ENCODE peak calls at places on chromosomes 6 and 20, in ten cellular contexts. H is psoas muscle, C is astrocyte of the spinal cord, D is MM.1S, F is adrenal gland, G is cardiac fibroblast, S is right lobe of liver, M is foreskin fibroblast, B is OCI-LY7, Y is GM23248. J is an unnamed sample.

GRCh38 chr6:45595010-45595851 is 217.5 kb upstream of the SUPT3H start:
- DNase-seq in H (no peak), C (no peak), D (no peak), F (no peak), G (no peak), S (no peak), M (no peak), B (no peak), Y (no peak), J (no peak)

GRCh38 chr20:25248501-25249172 is 752 bp downstream of the PYGB start:
- DNase-seq in H (no peak), C (peak), D (peak), F (peak), G (peak), S (no peak), M (no peak), B (peak), Y (peak), J (peak)

GRCh38 chr6:100230976-100231316 is 233.8 kb downstream of the SIM1 start:
- DNase-seq in H (no peak), C (peak), D (no peak), F (no peak), G (peak), S (no peak), M (peak), B (no peak), Y (peak), J (no peak)

GRCh38 chr6:134249412-134249758 is 68.5 kb downstream of the SGK1 start:
- DNase-seq in H (no peak), C (no peak), D (no peak), F (no peak), G (peak), S (no peak), M (no peak), B (no peak), Y (no peak), J (no peak)

GRCh38 chr6:90466191-90466940 is 120.5 kb downstream of the MAP3K7 start:
- DNase-seq in H (no peak), C (peak), D (no peak), F (no peak), G (no peak), S (no peak), M (no peak), B (no peak), Y (peak), J (no peak)

GRCh38 chr6:19465240-19465639 is 371.9 kb upstream of the ID4 start:
- DNase-seq in H (no peak), C (no peak), D (no peak), F (no peak), G (no peak), S (no peak), M (no peak), B (no peak), Y (no peak), J (no peak)

GRCh38 chr6:106513813-106514212 is 115.5 kb downstream of the RTN4IP1 start:
- DNase-seq in H (no peak), C (peak), D (no peak), F (no peak), G (no peak), S (no peak), M (peak), B (peak), Y (peak), J (no peak)

GRCh38 chr6:24238700-24239099 is 112.7 kb downstream of the NRSN1 start:
- DNase-seq in H (no peak), C (no peak), D (no peak), F (no peak), G (no peak), S (no peak), M (no peak), B (no peak), Y (no peak), J (no peak)

GRCh38 chr6:27894839-27895762 is 17.1 kb downstream of the OR2B2 start:
- DNase-seq in H (no peak), C (peak), D (peak), F (peak), G (peak), S (no peak), M (peak), B (peak), Y (peak), J (no peak)

GRCh38 chr6:28980137-28980796 is 24.8 kb downstream of the ZNF311 start:
- DNase-seq in H (no peak), C (no peak), D (no peak), F (no peak), G (no peak), S (no peak), M (no peak), B (no peak), Y (no peak), J (no peak)

GRCh38 chr6:36224918-36225461 is 28.4 kb downstream of the BRPF3 start:
- DNase-seq in H (no peak), C (no peak), D (no peak), F (peak), G (peak), S (no peak), M (no peak), B (no peak), Y (no peak), J (no peak)

GRCh38 chr6:99333068-99333467 is 16.4 kb downstream of the FAXC start:
- DNase-seq in H (no peak), C (no peak), D (peak), F (no peak), G (no peak), S (no peak), M (no peak), B (peak), Y (no peak), J (no peak)

GRCh38 chr6:133814797-133815196 is 74.1 kb upstream of the TCF21 start:
- DNase-seq in H (no peak), C (peak), D (no peak), F (no peak), G (peak), S (no peak), M (peak), B (no peak), Y (peak), J (no peak)

GRCh38 chr6:137341721-137342195 is 122.6 kb upstream of the IFNGR1 start:
- DNase-seq in H (peak), C (no peak), D (peak), F (peak), G (peak), S (peak), M (peak), B (peak), Y (peak), J (no peak)

GRCh38 chr6:74289881-74290280 is 593.9 kb downstream of the CD109 start:
- DNase-seq in H (no peak), C (peak), D (no peak), F (no peak), G (no peak), S (no peak), M (peak), B (no peak), Y (peak), J (no peak)

GRCh38 chr6:41568585-41569384 is 22.6 kb downstream of the FOXP4 start:
- DNase-seq in H (no peak), C (peak), D (no peak), F (no peak), G (peak), S (peak), M (no peak), B (no peak), Y (no peak), J (peak)

GRCh38 chr20:5650191-5650691 is 100.0 kb upstream of the SHLD1 start:
- DNase-seq in H (no peak), C (no peak), D (no peak), F (no peak), G (no peak), S (no peak), M (no peak), B (peak), Y (peak), J (no peak)

GRCh38 chr6:151186276-151186675 is 53.5 kb upstream of the AKAP12 start:
- DNase-seq in H (no peak), C (no peak), D (no peak), F (no peak), G (no peak), S (no peak), M (no peak), B (no peak), Y (no peak), J (no peak)

GRCh38 chr6:155801046-155801445 is 345.4 kb upstream of the NOX3 start:
- DNase-seq in H (no peak), C (no peak), D (no peak), F (no peak), G (no peak), S (no peak), M (no peak), B (no peak), Y (no peak), J (no peak)

GRCh38 chr20:58647814-58648501 is 3.1 kb upstream of the STX16 start:
- DNase-seq in H (no peak), C (peak), D (no peak), F (peak), G (peak), S (no peak), M (no peak), B (no peak), Y (peak), J (peak)

GRCh38 chr20:48605364-48606116 is 222.3 kb downstream of the PREX1 start:
- DNase-seq in H (peak), C (no peak), D (no peak), F (no peak), G (no peak), S (peak), M (no peak), B (no peak), Y (no peak), J (peak)

GRCh38 chr6:134588267-134588666 is 270.4 kb upstream of the SGK1 start:
- DNase-seq in H (no peak), C (no peak), D (no peak), F (no peak), G (no peak), S (no peak), M (no peak), B (no peak), Y (no peak), J (no peak)

GRCh38 chr6:259901-260508 is 32.3 kb upstream of the DUSP22 start:
- DNase-seq in H (no peak), C (no peak), D (peak), F (no peak), G (no peak), S (no peak), M (no peak), B (no peak), Y (no peak), J (no peak)
- H3K4me3 ChIP-seq in H (no peak), C (no peak), D (peak), F (no peak), G (no peak), S (no peak), M (no peak), B (peak), Y (no peak), J (no peak)

GRCh38 chr6:1388927-1389790 is at the start of gene FOXF2:
- DNase-seq in H (peak), C (no peak), D (no peak), F (no peak), G (no peak), S (no peak), M (peak), B (no peak), Y (peak), J (no peak)

GRCh38 chr6:1389791-1390070 is 355 bp downstream of the FOXF2 start:
- DNase-seq in H (no peak), C (no peak), D (no peak), F (no peak), G (no peak), S (no peak), M (no peak), B (no peak), Y (no peak), J (no peak)

GRCh38 chr6:1390071-1390804 is 862 bp downstream of the FOXF2 start:
- DNase-seq in H (no peak), C (no peak), D (no peak), F (no peak), G (peak), S (no peak), M (no peak), B (no peak), Y (peak), J (peak)

GRCh38 chr6:1391692-1392309 is 2.4 kb downstream of the FOXF2 start:
- DNase-seq in H (no peak), C (no peak), D (no peak), F (no peak), G (no peak), S (no peak), M (no peak), B (no peak), Y (peak), J (no peak)

DNA sequence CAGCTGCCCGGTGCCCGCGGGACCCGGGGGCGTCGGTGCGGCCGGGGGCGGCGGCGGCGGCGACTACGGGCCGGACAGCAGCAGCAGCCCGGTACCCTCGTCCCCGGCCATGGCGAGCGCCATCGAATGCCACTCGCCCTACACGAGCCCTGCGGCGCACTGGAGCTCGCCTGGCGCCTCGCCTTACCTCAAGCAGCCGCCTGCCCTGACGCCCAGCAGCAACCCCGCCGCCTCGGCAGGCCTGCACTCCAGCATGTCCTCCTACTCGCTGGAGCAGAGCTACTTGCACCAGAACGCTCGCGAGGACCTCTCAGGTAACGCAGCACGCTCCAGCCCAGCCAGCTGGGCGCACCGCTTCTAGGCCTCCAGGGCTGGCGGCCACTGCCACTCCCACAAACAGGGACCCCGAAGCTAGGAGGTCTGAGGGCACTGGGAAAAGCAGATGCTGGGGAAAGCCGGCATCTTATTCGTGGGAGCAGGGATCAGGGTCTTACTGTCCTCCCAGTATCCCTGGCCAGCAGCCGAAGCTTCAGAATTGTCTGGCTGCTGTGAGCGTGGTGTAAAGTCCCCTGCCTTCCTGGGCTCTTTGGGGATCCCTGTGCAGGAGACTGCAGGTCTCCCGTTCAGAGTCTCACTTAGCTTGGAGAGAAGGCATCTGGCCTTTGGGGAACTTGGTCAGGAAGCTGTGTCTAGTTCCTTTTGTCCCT is 1.6 kb downstream of the FOXF2 start:
- DNase-seq in H (no peak), C (no peak), D (no peak), F (no peak), G (peak), S (no peak), M (no peak), B (no peak), Y (peak), J (no peak)
- H3K4me3 ChIP-seq in H (peak), C (peak), D (no peak), F (no peak), G (no peak), S (no peak), M (peak), B (no peak), Y (peak), J (peak)

DNA sequence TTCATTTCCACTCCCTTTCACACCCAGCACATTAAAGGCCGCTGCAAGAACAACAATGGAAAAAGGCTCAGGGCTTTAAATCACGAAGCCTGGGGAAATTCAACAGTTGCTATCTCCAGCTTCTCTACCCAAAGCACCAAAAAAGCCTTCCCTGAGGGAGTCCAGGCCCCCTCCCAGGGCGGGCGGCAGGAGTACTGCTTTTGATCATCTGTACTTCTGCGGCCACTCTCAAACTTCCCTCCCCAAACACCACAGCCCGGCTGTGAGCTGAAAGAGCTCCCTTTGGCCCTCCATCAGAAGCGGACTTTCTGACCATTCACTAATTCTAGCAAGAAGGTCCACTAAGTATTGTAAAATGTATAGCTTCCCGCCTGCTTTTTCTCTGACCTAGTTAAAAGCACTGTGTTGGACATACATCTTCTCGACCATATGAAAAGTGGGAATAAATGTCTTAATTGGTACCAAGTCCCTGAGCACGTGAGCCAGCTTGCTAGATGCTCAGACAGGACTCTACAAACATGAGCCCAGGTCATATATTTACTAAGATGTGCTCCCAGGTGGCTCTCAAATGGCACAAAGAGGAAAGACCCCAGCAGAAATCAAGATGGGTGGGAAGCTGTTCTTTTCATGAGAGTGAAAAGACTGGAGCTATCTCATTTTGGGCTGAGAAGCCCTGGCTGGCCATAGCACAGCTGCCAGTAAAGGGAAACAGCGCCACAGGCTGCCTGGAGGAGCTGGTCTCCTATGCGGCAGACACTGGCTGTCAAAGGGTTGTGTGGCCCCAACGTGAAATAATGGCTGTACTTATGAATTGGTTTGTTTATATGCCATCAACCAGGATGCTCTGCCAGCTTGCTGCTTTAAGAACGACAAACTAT is 58.6 kb downstream of the GFOD1 start:
- DNase-seq in H (no peak), C (no peak), D (no peak), F (peak), G (no peak), S (no peak), M (no peak), B (peak), Y (no peak), J (no peak)
- H3K4me3 ChIP-seq in H (no peak), C (no peak), D (peak), F (no peak), G (no peak), S (no peak), M (no peak), B (peak), Y (no peak), J (no peak)

DNA sequence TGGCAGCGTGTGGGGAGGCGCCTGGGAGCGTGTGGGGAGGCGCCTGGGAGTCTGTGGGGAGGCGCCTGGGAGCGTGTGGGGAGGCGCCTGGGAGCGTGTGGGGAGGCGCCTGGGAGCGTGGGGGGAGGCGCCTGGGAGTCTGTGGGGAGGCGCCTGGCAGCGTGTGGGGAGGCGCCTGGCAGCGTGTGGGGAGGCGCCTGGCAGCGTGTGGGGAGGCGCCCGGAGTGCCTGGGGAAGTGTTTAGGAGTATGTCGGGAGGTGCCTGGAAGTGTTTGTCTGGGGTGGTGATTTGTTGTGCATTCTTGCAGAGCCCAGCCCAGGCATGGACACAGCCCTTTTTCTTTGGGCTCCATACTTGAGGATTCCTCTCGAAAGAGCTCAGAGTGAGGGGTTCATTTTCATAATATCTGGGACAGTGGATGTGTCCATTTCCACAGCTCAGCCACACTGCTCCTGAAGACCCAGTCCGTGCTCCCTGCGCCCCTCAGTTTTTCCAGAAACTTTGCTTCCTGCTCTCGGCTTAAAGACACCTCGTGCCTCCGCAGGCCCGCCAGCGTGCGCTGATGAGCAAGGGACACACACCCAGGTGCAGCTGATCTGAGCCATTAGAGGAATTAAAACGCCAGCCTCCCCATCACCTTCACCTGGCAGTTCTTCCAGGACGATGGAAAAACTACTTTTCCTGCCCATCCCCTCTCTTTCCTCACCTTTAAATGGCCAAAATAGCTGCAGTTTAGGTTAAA is 172.2 kb upstream of the THBS2 start:
- DNase-seq in H (no peak), C (peak), D (no peak), F (no peak), G (peak), S (no peak), M (no peak), B (no peak), Y (no peak), J (no peak)
- H3K4me3 ChIP-seq in H (peak), C (no peak), D (no peak), F (no peak), G (no peak), S (no peak), M (no peak), B (no peak), Y (no peak), J (no peak)

DNA sequence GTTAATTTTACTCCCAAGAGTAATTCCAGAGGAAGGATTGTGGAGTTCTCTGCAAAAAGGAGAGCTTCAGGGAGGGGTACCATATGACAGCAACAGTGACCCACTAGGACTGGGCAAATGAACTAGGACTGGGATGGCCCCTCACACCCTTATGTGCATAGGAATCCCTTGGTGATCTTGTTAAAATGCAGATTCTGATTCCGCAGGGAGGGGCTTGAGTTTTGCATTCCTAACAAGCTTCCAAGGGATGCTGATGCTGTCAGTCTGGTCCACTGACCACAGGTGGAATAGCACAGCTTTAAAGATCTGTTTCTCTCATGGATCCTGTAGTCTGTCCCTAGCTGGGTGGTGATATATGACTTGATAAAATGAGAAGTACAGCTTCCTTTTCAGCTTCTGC is 6.3 kb upstream of the FOXA2 start:
- DNase-seq in H (no peak), C (no peak), D (no peak), F (no peak), G (no peak), S (no peak), M (no peak), B (no peak), Y (no peak), J (no peak)
- H3K4me3 ChIP-seq in H (no peak), C (no peak), D (no peak), F (no peak), G (no peak), S (no peak), M (no peak), B (no peak), Y (no peak), J (no peak)

GRCh38 chr6:680666-681374 is 12.1 kb downstream of the EXOC2 start:
- DNase-seq in H (no peak), C (no peak), D (no peak), F (no peak), G (no peak), S (no peak), M (no peak), B (no peak), Y (no peak), J (no peak)

GRCh38 chr6:677919-678318 is 15.0 kb downstream of the EXOC2 start:
- DNase-seq in H (no peak), C (no peak), D (no peak), F (no peak), G (no peak), S (no peak), M (no peak), B (no peak), Y (no peak), J (no peak)

GRCh38 chr6:679282-679681 is 13.7 kb downstream of the EXOC2 start:
- DNase-seq in H (no peak), C (no peak), D (no peak), F (no peak), G (no peak), S (no peak), M (no peak), B (no peak), Y (no peak), J (no peak)

GRCh38 chr6:678515-678914 is 14.4 kb downstream of the EXOC2 start:
- DNase-seq in H (no peak), C (no peak), D (no peak), F (no peak), G (no peak), S (no peak), M (no peak), B (no peak), Y (no peak), J (no peak)

DNA sequence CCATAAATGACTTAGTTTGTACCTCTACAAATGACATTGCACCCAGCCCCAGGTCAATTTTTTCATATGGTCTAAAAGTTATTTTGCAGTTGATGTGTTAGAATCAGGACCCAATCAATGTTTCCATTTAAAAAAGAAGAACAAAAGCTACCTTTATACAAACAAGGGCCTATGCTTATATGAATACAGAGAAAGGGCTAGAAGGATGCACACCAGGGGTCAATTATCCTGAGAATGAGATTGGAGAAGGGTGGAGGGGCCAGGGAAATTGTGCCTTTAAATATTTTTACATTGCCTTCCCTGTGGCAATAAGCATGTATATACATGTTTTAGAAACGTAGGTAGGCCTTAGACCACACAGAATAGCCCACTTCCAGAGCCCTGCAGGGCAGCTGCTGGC is 12.7 kb downstream of the EXOC2 start:
- DNase-seq in H (no peak), C (no peak), D (no peak), F (no peak), G (no peak), S (no peak), M (no peak), B (no peak), Y (no peak), J (no peak)
- H3K4me3 ChIP-seq in H (no peak), C (no peak), D (no peak), F (no peak), G (no peak), S (no peak), M (no peak), B (no peak), Y (no peak), J (no peak)

J was measured in upper lobe of right lung.